ENCODE peak calls at places on chromosomes 5 and 9, in five cellular contexts. J, X, W, T and P are unnamed samples.
A peak's percentile ranks its signal among the peaks of the same experiment; 100 is the strongest.

GRCh38 chr5:96836817-96837216 is 29.1 kb upstream of the ERAP1 start:
- DNase-seq in J (no peak), X (no peak), W (no peak), T (no peak), P (no peak)

GRCh38 chr9:6197330-6197729 is 18.3 kb upstream of the IL33 start:
- DNase-seq in J (no peak), X (peak; percentile 5), W (no peak), T (peak; percentile 67), P (no peak)

GRCh38 chr5:180521591-180521990 is 27.4 kb downstream of the CNOT6 start:
- DNase-seq in J (no peak), X (no peak), W (no peak), T (no peak), P (no peak)

GRCh38 chr9:73091909-73092308 is 59.8 kb upstream of the ANXA1 start:
- DNase-seq in J (no peak), X (no peak), W (no peak), T (no peak), P (no peak)

GRCh38 chr5:4837489-4838058 is 302.6 kb upstream of the ADAMTS16 start:
- DNase-seq in J (no peak), X (no peak), W (no peak), T (no peak), P (no peak)

GRCh38 chr9:70101265-70101664 is 57.6 kb downstream of the MAMDC2 start:
- DNase-seq in J (no peak), X (peak; percentile 85), W (peak; percentile 65), T (no peak), P (no peak)

GRCh38 chr5:93164690-93165089 is 416.3 kb downstream of the NR2F1-AS1 start:
- DNase-seq in J (no peak), X (peak; percentile 75), W (peak; percentile 69), T (peak; percentile 80), P (no peak)

GRCh38 chr5:62260510-62260909 is 45.5 kb upstream of the KIF2A start:
- DNase-seq in J (no peak), X (no peak), W (no peak), T (no peak), P (no peak)

GRCh38 chr9:91515074-91515687 is 91.5 kb upstream of the NFIL3 start:
- DNase-seq in J (no peak), X (peak; percentile 96), W (peak; percentile 93), T (peak; percentile 3), P (no peak)

GRCh38 chr9:126222363-126222834 is 104.2 kb upstream of the MVB12B start:
- DNase-seq in J (peak; percentile 21), X (no peak), W (no peak), T (no peak), P (no peak)

GRCh38 chr5:41793156-41793770 is 77.0 kb downstream of the OXCT1 start:
- DNase-seq in J (no peak), X (peak; percentile 93), W (peak; percentile 70), T (peak; percentile 98), P (no peak)

GRCh38 chr5:34585601-34586104 is 70.5 kb upstream of the RAI14 start:
- DNase-seq in J (no peak), X (peak; percentile 77), W (peak; percentile 71), T (peak; percentile 99), P (no peak)

GRCh38 chr9:34984049-34984448 is 5.5 kb upstream of the DNAJB5 start:
- DNase-seq in J (no peak), X (peak; percentile 48), W (no peak), T (peak; percentile 40), P (no peak)

GRCh38 chr9:35976726-35977125 is 18.8 kb upstream of the OR2S2 start:
- DNase-seq in J (no peak), X (no peak), W (no peak), T (no peak), P (no peak)

GRCh38 chr9:13377286-13377925 is 97.9 kb upstream of the MPDZ start:
- DNase-seq in J (no peak), X (no peak), W (peak; percentile 63), T (peak; percentile 83), P (no peak)

GRCh38 chr5:6250121-6250520 is 128.2 kb downstream of the MED10 start:
- DNase-seq in J (no peak), X (no peak), W (no peak), T (no peak), P (no peak)

GRCh38 chr5:167207081-167207480 is 1084.4 kb upstream of the WWC1 start:
- DNase-seq in J (no peak), X (no peak), W (no peak), T (no peak), P (no peak)

GRCh38 chr5:126079266-126079665 is 343.9 kb upstream of the GRAMD2B start:
- DNase-seq in J (no peak), X (no peak), W (no peak), T (no peak), P (no peak)

GRCh38 chr5:113338628-113339027 is 96.2 kb downstream of the TSSK1B start:
- DNase-seq in J (no peak), X (no peak), W (no peak), T (no peak), P (no peak)

GRCh38 chr9:17219261-17219660 is 84.4 kb downstream of the CNTLN start:
- DNase-seq in J (no peak), X (peak; percentile 10), W (no peak), T (peak; percentile 16), P (no peak)

GRCh38 chr5:61177716-61178115 is 15.4 kb upstream of the SMIM15 start:
- DNase-seq in J (no peak), X (no peak), W (no peak), T (no peak), P (no peak)

GRCh38 chr5:147869112-147869511 is 9.4 kb upstream of the SCGB3A2 start:
- DNase-seq in J (no peak), X (no peak), W (no peak), T (no peak), P (no peak)

DNA sequence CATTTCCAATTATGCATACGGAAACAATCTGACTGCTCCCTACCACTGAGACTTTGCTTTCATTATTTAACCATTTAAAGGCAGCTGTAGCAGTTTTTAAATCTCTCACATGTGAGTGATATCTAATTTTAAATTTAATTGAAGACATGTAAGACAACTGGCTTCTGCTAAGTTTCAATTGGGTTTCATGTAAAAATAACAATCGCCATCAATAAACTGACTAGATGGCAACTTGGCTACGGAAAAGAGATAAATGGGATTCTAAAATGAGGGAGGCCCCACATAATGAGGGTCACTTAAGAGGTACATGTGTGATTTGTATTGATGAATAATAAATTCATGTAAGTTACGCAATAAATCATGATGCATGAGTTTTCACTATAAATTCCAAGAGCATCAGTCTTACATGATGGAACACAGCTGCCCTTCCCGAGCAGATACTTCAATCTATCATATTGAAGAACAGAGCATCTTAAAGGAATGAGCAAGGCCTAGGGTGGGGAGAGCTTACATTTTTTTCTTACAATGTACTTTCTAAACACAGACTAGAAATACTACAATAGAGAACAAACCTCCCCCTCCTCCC is 1056.9 kb downstream of the MAT2B start:
- DNase-seq in J (no peak), X (no peak), W (peak; percentile 22), T (no peak), P (no peak)
- H3K27ac ChIP-seq in J (no peak overlapping the region), X (no peak overlapping the region), W (no peak overlapping the region), T (no peak overlapping the region), P (no peak overlapping the region)

GRCh38 chr9:128118472-128118857 is 9.1 kb downstream of the PTGES2 start:
- DNase-seq in J (no peak), X (no peak), W (no peak), T (no peak), P (no peak)
- H3K4me1 ChIP-seq in J (no peaks in the 10 kb centered on the region), X (no peaks in the 10 kb centered on the region), W (peaks cover 3% of the 10 kb centered on the region), T (no peaks in the 10 kb centered on the region), P (peaks cover 8% of the 10 kb centered on the region)

DNA sequence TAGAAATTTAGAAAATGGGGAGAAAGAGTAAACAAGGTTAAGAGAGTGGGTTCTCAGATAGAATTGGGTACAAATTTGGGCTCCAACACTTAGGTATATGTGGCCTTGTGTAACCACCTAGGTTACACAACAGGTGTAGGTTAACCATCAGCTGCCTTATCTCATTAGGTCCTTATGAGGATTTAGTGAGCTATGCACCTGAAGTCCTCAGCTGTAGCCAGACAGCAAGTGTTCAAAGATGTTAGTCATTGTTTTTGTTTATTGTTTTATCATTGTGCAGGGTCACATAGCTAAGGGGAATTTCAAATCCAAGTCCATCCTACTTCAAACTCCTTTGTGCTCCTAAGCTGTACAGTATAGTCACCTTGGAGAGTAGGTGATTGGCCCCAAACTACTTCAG is 970 bp upstream of the TRIM32 start:
- DNase-seq in J (no peak), X (peak; percentile 29), W (no peak), T (no peak), P (no peak)
- H3K4me3 ChIP-seq in J (no peak overlapping the region), X (no peak overlapping the region), W (peak overlapping the region; percentile 87), T (no peak overlapping the region), P (peak overlapping the region; percentile 89)

GRCh38 chr9:127917603-127918002 is 762 bp upstream of the ST6GALNAC4 start:
- DNase-seq in J (no peak), X (no peak), W (no peak), T (no peak), P (no peak)

GRCh38 chr9:127915801-127916664 is 808 bp downstream of the ST6GALNAC4 start:
- DNase-seq in J (no peak), X (no peak), W (no peak), T (peak; percentile 26), P (no peak)

GRCh38 chr9:127916665-127917581 is at the start of gene ST6GALNAC4:
- DNase-seq in J (peak; percentile 94), X (peak; percentile 88), W (peak; percentile 66), T (peak; percentile 89), P (peak; percentile 70)

GRCh38 chr9:127913682-127914081 is 3.2 kb downstream of the ST6GALNAC4 start:
- DNase-seq in J (no peak), X (no peak), W (no peak), T (no peak), P (no peak)

GRCh38 chr9:127915325-127915752 is 1.5 kb downstream of the ST6GALNAC4 start:
- DNase-seq in J (no peak), X (no peak), W (no peak), T (no peak), P (no peak)
- H3K27ac ChIP-seq in J (no peak overlapping the region), X (no peak overlapping the region), W (no peak overlapping the region), T (peak overlapping the region; percentile 22), P (no peak overlapping the region)

DNA sequence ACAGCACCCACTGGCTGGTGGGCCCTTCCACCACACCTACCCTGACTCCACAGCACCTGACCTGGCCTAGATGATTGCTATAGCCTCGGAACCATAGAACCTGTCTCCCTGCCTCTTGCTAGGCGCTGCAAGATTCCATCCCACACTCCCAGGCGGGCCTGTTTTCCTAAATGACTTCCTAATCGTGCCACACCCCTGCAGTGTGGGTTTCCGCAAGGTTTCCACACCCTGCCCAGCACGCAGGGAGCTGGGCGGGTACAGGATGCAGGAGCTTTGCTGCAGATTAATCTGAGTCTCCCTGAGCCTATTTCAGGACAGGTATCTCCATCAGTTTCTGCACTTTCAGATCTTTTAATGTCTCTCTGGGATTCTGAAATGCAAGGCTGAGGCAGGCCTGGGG is 62.9 kb downstream of the SHB start:
- DNase-seq in J (no peak), X (no peak), W (no peak), T (no peak), P (no peak)
- H3K4me1 ChIP-seq in J (no peaks in the 10 kb centered on the region), X (peaks cover 43% of the 10 kb centered on the region), W (peaks cover 35% of the 10 kb centered on the region), T (peaks cover 30% of the 10 kb centered on the region), P (no peaks in the 10 kb centered on the region)